ENCODE peak calls at places on chromosomes 1 and 21, in ten cellular contexts. One of them, this sample, is unnamed.

GRCh38 chr1:77889671-77890070 is 1.2 kb downstream of the NEXN start:
- DNase-seq in coronary artery: no peak
- DNase-seq in lower lobe of right lung: no peak
- DNase-seq in neural crest cell: no peak
- DNase-seq in astrocyte: peak; percentile 92
- DNase-seq in ovary: no peak
- DNase-seq in pancreas: no peak
- DNase-seq in left ventricle myocardium inferior: no peak
- DNase-seq in nephron progenitor cell: no peak
- DNase-seq in bronchial epithelial cell: peak; percentile 91
- DNase-seq in this sample: no peak

GRCh38 chr1:200415227-200415626 is 5.4 kb upstream of the ZNF281 start:
- DNase-seq in left ventricle myocardium inferior: no peak
- DNase-seq in ovary: no peak
- DNase-seq in astrocyte: no peak
- DNase-seq in coronary artery: no peak
- DNase-seq in lower lobe of right lung: no peak
- DNase-seq in bronchial epithelial cell: no peak
- DNase-seq in nephron progenitor cell: no peak
- DNase-seq in pancreas: no peak
- DNase-seq in neural crest cell: no peak
- DNase-seq in this sample: no peak

GRCh38 chr1:179953974-179954493 is 576 bp upstream of the CEP350 start:
- DNase-seq in coronary artery: no peak
- DNase-seq in left ventricle myocardium inferior: no peak
- DNase-seq in astrocyte: no peak
- DNase-seq in neural crest cell: no peak
- DNase-seq in nephron progenitor cell: peak; percentile 12
- DNase-seq in pancreas: peak; percentile 26
- DNase-seq in bronchial epithelial cell: peak; percentile 65
- DNase-seq in ovary: peak; percentile 47
- DNase-seq in lower lobe of right lung: no peak
- DNase-seq in this sample: peak; percentile 22

GRCh38 chr1:40668769-40669525 is 3.5 kb upstream of the RIMS3 start:
- DNase-seq in neural crest cell: peak; percentile 87
- DNase-seq in bronchial epithelial cell: peak; percentile 66
- DNase-seq in ovary: peak; percentile 81
- DNase-seq in left ventricle myocardium inferior: peak; percentile 77
- DNase-seq in pancreas: peak; percentile 77
- DNase-seq in nephron progenitor cell: peak; percentile 89
- DNase-seq in astrocyte: peak; percentile 14
- DNase-seq in coronary artery: no peak
- DNase-seq in lower lobe of right lung: peak; percentile 85
- DNase-seq in this sample: peak; percentile 87

GRCh38 chr1:76294470-76295194 is 220.1 kb downstream of the ST6GALNAC3 start:
- DNase-seq in pancreas: no peak
- DNase-seq in lower lobe of right lung: no peak
- DNase-seq in left ventricle myocardium inferior: no peak
- DNase-seq in ovary: no peak
- DNase-seq in nephron progenitor cell: no peak
- DNase-seq in bronchial epithelial cell: no peak
- DNase-seq in neural crest cell: no peak
- DNase-seq in coronary artery: no peak
- DNase-seq in astrocyte: no peak
- DNase-seq in this sample: no peak

GRCh38 chr1:24318238-24318987 is 744 bp upstream of the GRHL3 start:
- DNase-seq in bronchial epithelial cell: peak; percentile 69
- DNase-seq in left ventricle myocardium inferior: no peak
- DNase-seq in astrocyte: peak; percentile 66
- DNase-seq in nephron progenitor cell: no peak
- DNase-seq in neural crest cell: no peak
- DNase-seq in pancreas: no peak
- DNase-seq in coronary artery: no peak
- DNase-seq in lower lobe of right lung: no peak
- DNase-seq in ovary: no peak
- DNase-seq in this sample: no peak

GRCh38 chr1:234969630-234970370 is 158.8 kb downstream of the TOMM20 start:
- DNase-seq in bronchial epithelial cell: peak; percentile 58
- DNase-seq in neural crest cell: peak; percentile 53
- DNase-seq in coronary artery: peak; percentile 81
- DNase-seq in astrocyte: no peak
- DNase-seq in ovary: peak; percentile 71
- DNase-seq in left ventricle myocardium inferior: peak; percentile 79
- DNase-seq in lower lobe of right lung: peak; percentile 68
- DNase-seq in nephron progenitor cell: peak; percentile 80
- DNase-seq in pancreas: peak; percentile 77
- DNase-seq in this sample: no peak

GRCh38 chr1:161956097-161956496 is 67.6 kb downstream of the OLFML2B start:
- DNase-seq in left ventricle myocardium inferior: no peak
- DNase-seq in bronchial epithelial cell: no peak
- DNase-seq in coronary artery: no peak
- DNase-seq in pancreas: no peak
- DNase-seq in neural crest cell: no peak
- DNase-seq in lower lobe of right lung: no peak
- DNase-seq in astrocyte: peak; percentile 65
- DNase-seq in nephron progenitor cell: no peak
- DNase-seq in ovary: no peak
- DNase-seq in this sample: no peak

GRCh38 chr1:29826646-29827045 is 590.3 kb downstream of the PTPRU start:
- DNase-seq in coronary artery: peak; percentile 33
- DNase-seq in ovary: no peak
- DNase-seq in neural crest cell: no peak
- DNase-seq in pancreas: no peak
- DNase-seq in lower lobe of right lung: no peak
- DNase-seq in left ventricle myocardium inferior: no peak
- DNase-seq in nephron progenitor cell: no peak
- DNase-seq in astrocyte: no peak
- DNase-seq in bronchial epithelial cell: no peak
- DNase-seq in this sample: no peak

GRCh38 chr1:145985502-145986439 is 10.6 kb downstream of the TXNIP start:
- DNase-seq in left ventricle myocardium inferior: peak; percentile 58
- DNase-seq in astrocyte: peak; percentile 44
- DNase-seq in lower lobe of right lung: peak; percentile 80
- DNase-seq in coronary artery: peak; percentile 73
- DNase-seq in ovary: no peak
- DNase-seq in nephron progenitor cell: no peak
- DNase-seq in bronchial epithelial cell: peak; percentile 77
- DNase-seq in neural crest cell: no peak
- DNase-seq in pancreas: peak; percentile 66
- DNase-seq in this sample: no peak

GRCh38 chr1:29239142-29239541 is 2.8 kb downstream of the PTPRU start:
- DNase-seq in ovary: no peak
- DNase-seq in astrocyte: no peak
- DNase-seq in bronchial epithelial cell: peak; percentile 85
- DNase-seq in neural crest cell: no peak
- DNase-seq in coronary artery: no peak
- DNase-seq in nephron progenitor cell: peak; percentile 32
- DNase-seq in left ventricle myocardium inferior: no peak
- DNase-seq in lower lobe of right lung: peak; percentile 80
- DNase-seq in pancreas: no peak
- DNase-seq in this sample: no peak

GRCh38 chr1:22038036-22038435 is 14.5 kb upstream of the CDC42 start:
- DNase-seq in pancreas: no peak
- DNase-seq in lower lobe of right lung: no peak
- DNase-seq in left ventricle myocardium inferior: peak; percentile 24
- DNase-seq in coronary artery: no peak
- DNase-seq in neural crest cell: no peak
- DNase-seq in nephron progenitor cell: no peak
- DNase-seq in bronchial epithelial cell: no peak
- DNase-seq in ovary: no peak
- DNase-seq in astrocyte: no peak
- DNase-seq in this sample: no peak

GRCh38 chr1:15192916-15193550 is 39.5 kb downstream of the TMEM51 start:
- DNase-seq in left ventricle myocardium inferior: no peak
- DNase-seq in bronchial epithelial cell: no peak
- DNase-seq in ovary: no peak
- DNase-seq in nephron progenitor cell: no peak
- DNase-seq in neural crest cell: no peak
- DNase-seq in astrocyte: no peak
- DNase-seq in lower lobe of right lung: no peak
- DNase-seq in pancreas: no peak
- DNase-seq in coronary artery: no peak
- DNase-seq in this sample: no peak

GRCh38 chr1:234875953-234876814 is 252.5 kb downstream of the TOMM20 start:
- DNase-seq in lower lobe of right lung: peak; percentile 59
- DNase-seq in coronary artery: no peak
- DNase-seq in pancreas: peak; percentile 77
- DNase-seq in neural crest cell: no peak
- DNase-seq in astrocyte: peak; percentile 41
- DNase-seq in ovary: peak; percentile 40
- DNase-seq in nephron progenitor cell: no peak
- DNase-seq in left ventricle myocardium inferior: no peak
- DNase-seq in bronchial epithelial cell: peak; percentile 42
- DNase-seq in this sample: no peak

GRCh38 chr1:238107322-238107721 is 216.6 kb upstream of the ZP4 start:
- DNase-seq in astrocyte: peak; percentile 14
- DNase-seq in coronary artery: no peak
- DNase-seq in lower lobe of right lung: no peak
- DNase-seq in neural crest cell: no peak
- DNase-seq in nephron progenitor cell: no peak
- DNase-seq in bronchial epithelial cell: no peak
- DNase-seq in left ventricle myocardium inferior: no peak
- DNase-seq in pancreas: no peak
- DNase-seq in ovary: no peak
- DNase-seq in this sample: no peak

GRCh38 chr1:67285780-67286488 is 21.7 kb upstream of the IL12RB2 start:
- DNase-seq in left ventricle myocardium inferior: no peak
- DNase-seq in neural crest cell: no peak
- DNase-seq in coronary artery: no peak
- DNase-seq in ovary: no peak
- DNase-seq in astrocyte: peak; percentile 52
- DNase-seq in nephron progenitor cell: no peak
- DNase-seq in pancreas: no peak
- DNase-seq in bronchial epithelial cell: peak; percentile 81
- DNase-seq in lower lobe of right lung: no peak
- DNase-seq in this sample: no peak

GRCh38 chr1:6996371-6996770 is 211.1 kb downstream of the CAMTA1 start:
- DNase-seq in astrocyte: no peak
- DNase-seq in coronary artery: no peak
- DNase-seq in nephron progenitor cell: no peak
- DNase-seq in bronchial epithelial cell: no peak
- DNase-seq in lower lobe of right lung: no peak
- DNase-seq in ovary: no peak
- DNase-seq in pancreas: no peak
- DNase-seq in neural crest cell: no peak
- DNase-seq in left ventricle myocardium inferior: no peak
- DNase-seq in this sample: no peak
- TF ChIP-seq CTCF in astrocyte: no peak
- TF ChIP-seq CTCF in coronary artery: no peak
- TF ChIP-seq CTCF in nephron progenitor cell: no peak
- TF ChIP-seq CTCF in bronchial epithelial cell: no peak
- TF ChIP-seq CTCF in lower lobe of right lung: no peak
- TF ChIP-seq CTCF in ovary: no peak
- TF ChIP-seq CTCF in pancreas: no peak
- TF ChIP-seq CTCF in neural crest cell: no peak
- TF ChIP-seq CTCF in left ventricle myocardium inferior: no peak
- TF ChIP-seq CTCF in this sample: no peak

GRCh38 chr1:55071477-55071876 is 32.1 kb downstream of the PCSK9 start:
- DNase-seq in lower lobe of right lung: no peak
- DNase-seq in left ventricle myocardium inferior: no peak
- DNase-seq in astrocyte: peak; percentile 32
- DNase-seq in neural crest cell: peak; percentile 25
- DNase-seq in pancreas: no peak
- DNase-seq in coronary artery: no peak
- DNase-seq in bronchial epithelial cell: peak; percentile 47
- DNase-seq in nephron progenitor cell: peak; percentile 37
- DNase-seq in ovary: no peak
- DNase-seq in this sample: peak; percentile 57
- TF ChIP-seq CTCF in lower lobe of right lung: no peak
- TF ChIP-seq CTCF in left ventricle myocardium inferior: peak; percentile 36
- TF ChIP-seq CTCF in astrocyte: peak; percentile 43
- TF ChIP-seq CTCF in neural crest cell: peak; percentile 52
- TF ChIP-seq CTCF in pancreas: no peak
- TF ChIP-seq CTCF in coronary artery: no peak
- TF ChIP-seq CTCF in bronchial epithelial cell: peak; percentile 42
- TF ChIP-seq CTCF in nephron progenitor cell: peak; percentile 37
- TF ChIP-seq CTCF in ovary: no peak
- TF ChIP-seq CTCF in this sample: no peak

GRCh38 chr21:36093512-36093911 is 23.7 kb downstream of the CBR1 start:
- DNase-seq in left ventricle myocardium inferior: no peak
- DNase-seq in pancreas: no peak
- DNase-seq in astrocyte: no peak
- DNase-seq in ovary: no peak
- DNase-seq in lower lobe of right lung: no peak
- DNase-seq in bronchial epithelial cell: no peak
- DNase-seq in nephron progenitor cell: no peak
- DNase-seq in neural crest cell: no peak
- DNase-seq in coronary artery: no peak
- DNase-seq in this sample: no peak

GRCh38 chr21:36092676-36093075 is 22.9 kb downstream of the CBR1 start:
- DNase-seq in ovary: no peak
- DNase-seq in nephron progenitor cell: no peak
- DNase-seq in coronary artery: no peak
- DNase-seq in lower lobe of right lung: no peak
- DNase-seq in neural crest cell: no peak
- DNase-seq in bronchial epithelial cell: no peak
- DNase-seq in pancreas: no peak
- DNase-seq in left ventricle myocardium inferior: no peak
- DNase-seq in astrocyte: no peak
- DNase-seq in this sample: no peak

GRCh38 chr21:36089946-36090345 is 20.1 kb downstream of the CBR1 start:
- DNase-seq in pancreas: no peak
- DNase-seq in ovary: no peak
- DNase-seq in neural crest cell: no peak
- DNase-seq in astrocyte: no peak
- DNase-seq in lower lobe of right lung: no peak
- DNase-seq in nephron progenitor cell: no peak
- DNase-seq in coronary artery: no peak
- DNase-seq in left ventricle myocardium inferior: no peak
- DNase-seq in bronchial epithelial cell: peak; percentile 96
- DNase-seq in this sample: no peak

GRCh38 chr21:36082140-36082742 is 12.4 kb downstream of the CBR1 start:
- DNase-seq in coronary artery: no peak
- DNase-seq in astrocyte: peak; percentile 14
- DNase-seq in pancreas: no peak
- DNase-seq in lower lobe of right lung: no peak
- DNase-seq in neural crest cell: no peak
- DNase-seq in left ventricle myocardium inferior: no peak
- DNase-seq in bronchial epithelial cell: no peak
- DNase-seq in ovary: no peak
- DNase-seq in nephron progenitor cell: no peak
- DNase-seq in this sample: no peak

GRCh38 chr21:36087362-36088138 is 17.7 kb downstream of the CBR1 start:
- DNase-seq in astrocyte: no peak
- DNase-seq in pancreas: no peak
- DNase-seq in lower lobe of right lung: no peak
- DNase-seq in neural crest cell: no peak
- DNase-seq in bronchial epithelial cell: no peak
- DNase-seq in coronary artery: no peak
- DNase-seq in ovary: no peak
- DNase-seq in left ventricle myocardium inferior: no peak
- DNase-seq in nephron progenitor cell: no peak
- DNase-seq in this sample: no peak
- TF ChIP-seq CTCF in astrocyte: no peak
- TF ChIP-seq CTCF in pancreas: no peak
- TF ChIP-seq CTCF in lower lobe of right lung: no peak
- TF ChIP-seq CTCF in neural crest cell: peak; percentile 19
- TF ChIP-seq CTCF in bronchial epithelial cell: no peak
- TF ChIP-seq CTCF in coronary artery: no peak
- TF ChIP-seq CTCF in ovary: no peak
- TF ChIP-seq CTCF in left ventricle myocardium inferior: peak; percentile 23
- TF ChIP-seq CTCF in nephron progenitor cell: no peak
- TF ChIP-seq CTCF in this sample: no peak

GRCh38 chr1:154998201-154998780 is 4.3 kb upstream of the ZBTB7B start:
- DNase-seq in coronary artery: no peak
- DNase-seq in ovary: no peak
- DNase-seq in astrocyte: no peak
- DNase-seq in nephron progenitor cell: no peak
- DNase-seq in bronchial epithelial cell: no peak
- DNase-seq in pancreas: no peak
- DNase-seq in lower lobe of right lung: no peak
- DNase-seq in left ventricle myocardium inferior: no peak
- DNase-seq in neural crest cell: no peak
- DNase-seq in this sample: no peak
- TF ChIP-seq CTCF in coronary artery: no peak
- TF ChIP-seq CTCF in ovary: no peak
- TF ChIP-seq CTCF in astrocyte: no peak
- TF ChIP-seq CTCF in nephron progenitor cell: no peak
- TF ChIP-seq CTCF in bronchial epithelial cell: no peak
- TF ChIP-seq CTCF in pancreas: no peak
- TF ChIP-seq CTCF in lower lobe of right lung: no peak
- TF ChIP-seq CTCF in left ventricle myocardium inferior: no peak
- TF ChIP-seq CTCF in neural crest cell: no peak
- TF ChIP-seq CTCF in this sample: no peak

This sample was measured in endothelial cell.